ENCODE peak calls at places on chromosomes 11 and 22, in seven cellular contexts. One of them, this sample, is unnamed.
A peak's percentile ranks its signal among the peaks of the same experiment; 100 is the strongest.

GRCh38 chr11:117701781-117702180 is 95.2 kb downstream of the DSCAML1 start:
- DNase-seq in neural progenitor cell: no peak
- DNase-seq in GM23338: no peak
- DNase-seq in PC-3: no peak
- DNase-seq in GM23248: no peak
- DNase-seq in HCT116: no peak
- DNase-seq in MM.1S: no peak
- DNase-seq in this sample: no peak

GRCh38 chr11:45048313-45048841 is 97.7 kb upstream of the TP53I11 start:
- DNase-seq in neural progenitor cell: no peak
- DNase-seq in GM23338: no peak
- DNase-seq in PC-3: no peak
- DNase-seq in GM23248: no peak
- DNase-seq in HCT116: no peak
- DNase-seq in MM.1S: no peak
- DNase-seq in this sample: no peak

GRCh38 chr22:45308624-45309421 is 911 bp upstream of the FAM118A start:
- DNase-seq in neural progenitor cell: peak; percentile 28
- DNase-seq in GM23338: peak; percentile 37
- DNase-seq in PC-3: no peak
- DNase-seq in GM23248: no peak
- DNase-seq in HCT116: peak; percentile 23
- DNase-seq in MM.1S: no peak
- DNase-seq in this sample: no peak

GRCh38 chr11:6567371-6567745 is 36.1 kb downstream of the RRP8 start:
- DNase-seq in neural progenitor cell: no peak
- DNase-seq in GM23338: no peak
- DNase-seq in PC-3: no peak
- DNase-seq in GM23248: no peak
- DNase-seq in HCT116: no peak
- DNase-seq in MM.1S: no peak
- DNase-seq in this sample: no peak

GRCh38 chr11:106263527-106263926 is 186.1 kb downstream of the AASDHPPT start:
- DNase-seq in neural progenitor cell: no peak
- DNase-seq in GM23338: no peak
- DNase-seq in PC-3: no peak
- DNase-seq in GM23248: no peak
- DNase-seq in HCT116: no peak
- DNase-seq in MM.1S: no peak
- DNase-seq in this sample: no peak

GRCh38 chr11:120295110-120295509 is 30.0 kb upstream of the TLCD5 start:
- DNase-seq in neural progenitor cell: no peak
- DNase-seq in GM23338: no peak
- DNase-seq in PC-3: no peak
- DNase-seq in GM23248: no peak
- DNase-seq in HCT116: no peak
- DNase-seq in MM.1S: no peak
- DNase-seq in this sample: no peak

GRCh38 chr11:44319552-44320288 is 9.8 kb upstream of the ALX4 start:
- DNase-seq in neural progenitor cell: peak; percentile 70
- DNase-seq in GM23338: peak; percentile 68
- DNase-seq in PC-3: no peak
- DNase-seq in GM23248: peak; percentile 19
- DNase-seq in HCT116: no peak
- DNase-seq in MM.1S: no peak
- DNase-seq in this sample: no peak

GRCh38 chr11:111472228-111472627 is 40.0 kb downstream of the BTG4 start:
- DNase-seq in neural progenitor cell: no peak
- DNase-seq in GM23338: no peak
- DNase-seq in PC-3: peak; percentile 70
- DNase-seq in GM23248: no peak
- DNase-seq in HCT116: no peak
- DNase-seq in MM.1S: no peak
- DNase-seq in this sample: no peak

GRCh38 chr11:60786811-60787567 is 1.9 kb downstream of the MS4A10 start:
- DNase-seq in neural progenitor cell: no peak
- DNase-seq in GM23338: no peak
- DNase-seq in PC-3: peak; percentile 72
- DNase-seq in GM23248: peak; percentile 82
- DNase-seq in HCT116: no peak
- DNase-seq in MM.1S: no peak
- DNase-seq in this sample: peak; percentile 29

GRCh38 chr11:45624095-45624494 is 41.3 kb downstream of the CHST1 start:
- DNase-seq in neural progenitor cell: no peak
- DNase-seq in GM23338: no peak
- DNase-seq in PC-3: no peak
- DNase-seq in GM23248: no peak
- DNase-seq in HCT116: no peak
- DNase-seq in MM.1S: no peak
- DNase-seq in this sample: no peak

GRCh38 chr11:47995318-47995717 is 15.0 kb downstream of the PTPRJ start:
- DNase-seq in neural progenitor cell: no peak
- DNase-seq in GM23338: no peak
- DNase-seq in PC-3: no peak
- DNase-seq in GM23248: no peak
- DNase-seq in HCT116: no peak
- DNase-seq in MM.1S: no peak
- DNase-seq in this sample: peak; percentile 43

GRCh38 chr22:26718905-26719304 is 61.5 kb downstream of the MIAT start:
- DNase-seq in neural progenitor cell: no peak
- DNase-seq in GM23338: no peak
- DNase-seq in PC-3: peak; percentile 23
- DNase-seq in GM23248: peak; percentile 93
- DNase-seq in HCT116: no peak
- DNase-seq in MM.1S: no peak
- DNase-seq in this sample: no peak

GRCh38 chr11:72483412-72484186 is 49.3 kb upstream of the CLPB start:
- DNase-seq in neural progenitor cell: no peak
- DNase-seq in GM23338: no peak
- DNase-seq in PC-3: peak; percentile 55
- DNase-seq in GM23248: peak; percentile 9
- DNase-seq in HCT116: no peak
- DNase-seq in MM.1S: peak; percentile 11
- DNase-seq in this sample: peak; percentile 17

GRCh38 chr22:21657361-21658118 is 8.3 kb upstream of the PPIL2 start:
- DNase-seq in neural progenitor cell: peak; percentile 93
- DNase-seq in GM23338: peak; percentile 86
- DNase-seq in PC-3: peak; percentile 71
- DNase-seq in GM23248: peak; percentile 61
- DNase-seq in HCT116: peak; percentile 31
- DNase-seq in MM.1S: peak; percentile 83
- DNase-seq in this sample: peak; percentile 87

GRCh38 chr11:132318421-132319157 is 948.2 kb downstream of the NTM start:
- DNase-seq in neural progenitor cell: no peak
- DNase-seq in GM23338: no peak
- DNase-seq in PC-3: peak; percentile 14
- DNase-seq in GM23248: peak; percentile 67
- DNase-seq in HCT116: no peak
- DNase-seq in MM.1S: no peak
- DNase-seq in this sample: no peak

GRCh38 chr11:67996622-67997459 is 7.1 kb downstream of the UNC93B1 start:
- DNase-seq in neural progenitor cell: peak; percentile 86
- DNase-seq in GM23338: peak; percentile 95
- DNase-seq in PC-3: peak; percentile 56
- DNase-seq in GM23248: peak; percentile 73
- DNase-seq in HCT116: peak; percentile 89
- DNase-seq in MM.1S: peak; percentile 73
- DNase-seq in this sample: peak; percentile 61

GRCh38 chr11:62721994-62722393 is 5.3 kb downstream of the HNRNPUL2 start:
- DNase-seq in neural progenitor cell: peak; percentile 51
- DNase-seq in GM23338: peak; percentile 24
- DNase-seq in PC-3: peak; percentile 40
- DNase-seq in GM23248: peak; percentile 36
- DNase-seq in HCT116: no peak
- DNase-seq in MM.1S: no peak
- DNase-seq in this sample: peak; percentile 51

GRCh38 chr11:76781861-76782500 is 1.2 kb upstream of the TSKU start:
- DNase-seq in neural progenitor cell: no peak
- DNase-seq in GM23338: no peak
- DNase-seq in PC-3: no peak
- DNase-seq in GM23248: no peak
- DNase-seq in HCT116: no peak
- DNase-seq in MM.1S: no peak
- DNase-seq in this sample: no peak

GRCh38 chr11:76785513-76785912 is 2.4 kb downstream of the TSKU start:
- DNase-seq in neural progenitor cell: peak; percentile 62
- DNase-seq in GM23338: peak; percentile 66
- DNase-seq in PC-3: no peak
- DNase-seq in GM23248: no peak
- DNase-seq in HCT116: no peak
- DNase-seq in MM.1S: no peak
- DNase-seq in this sample: no peak

GRCh38 chr11:76783294-76783900 is at the start of gene TSKU:
- DNase-seq in neural progenitor cell: no peak
- DNase-seq in GM23338: peak; percentile 82
- DNase-seq in PC-3: peak; percentile 27
- DNase-seq in GM23248: peak; percentile 81
- DNase-seq in HCT116: no peak
- DNase-seq in MM.1S: no peak
- DNase-seq in this sample: no peak

GRCh38 chr11:76782526-76783293 is 446 bp upstream of the TSKU start:
- DNase-seq in neural progenitor cell: peak; percentile 98
- DNase-seq in GM23338: peak; percentile 98
- DNase-seq in PC-3: peak; percentile 89
- DNase-seq in GM23248: peak; percentile 97
- DNase-seq in HCT116: peak; percentile 79
- DNase-seq in MM.1S: peak; percentile 91
- DNase-seq in this sample: peak; percentile 97

GRCh38 chr11:76783901-76784813 is 1.0 kb downstream of the TSKU start:
- DNase-seq in neural progenitor cell: peak; percentile 96
- DNase-seq in GM23338: peak; percentile 94
- DNase-seq in PC-3: peak; percentile 80
- DNase-seq in GM23248: peak; percentile 95
- DNase-seq in HCT116: peak; percentile 55
- DNase-seq in MM.1S: no peak
- DNase-seq in this sample: peak; percentile 91
- TF ChIP-seq EZH2phosphoT487 in neural progenitor cell: no peak
- TF ChIP-seq EZH2phosphoT487 in GM23338: no peak
- TF ChIP-seq EZH2phosphoT487 in PC-3: no peak
- TF ChIP-seq EZH2phosphoT487 in GM23248: no peak
- TF ChIP-seq EZH2phosphoT487 in HCT116: no peak
- TF ChIP-seq EZH2phosphoT487 in MM.1S: no peak
- TF ChIP-seq EZH2phosphoT487 in this sample: no peak

DNA sequence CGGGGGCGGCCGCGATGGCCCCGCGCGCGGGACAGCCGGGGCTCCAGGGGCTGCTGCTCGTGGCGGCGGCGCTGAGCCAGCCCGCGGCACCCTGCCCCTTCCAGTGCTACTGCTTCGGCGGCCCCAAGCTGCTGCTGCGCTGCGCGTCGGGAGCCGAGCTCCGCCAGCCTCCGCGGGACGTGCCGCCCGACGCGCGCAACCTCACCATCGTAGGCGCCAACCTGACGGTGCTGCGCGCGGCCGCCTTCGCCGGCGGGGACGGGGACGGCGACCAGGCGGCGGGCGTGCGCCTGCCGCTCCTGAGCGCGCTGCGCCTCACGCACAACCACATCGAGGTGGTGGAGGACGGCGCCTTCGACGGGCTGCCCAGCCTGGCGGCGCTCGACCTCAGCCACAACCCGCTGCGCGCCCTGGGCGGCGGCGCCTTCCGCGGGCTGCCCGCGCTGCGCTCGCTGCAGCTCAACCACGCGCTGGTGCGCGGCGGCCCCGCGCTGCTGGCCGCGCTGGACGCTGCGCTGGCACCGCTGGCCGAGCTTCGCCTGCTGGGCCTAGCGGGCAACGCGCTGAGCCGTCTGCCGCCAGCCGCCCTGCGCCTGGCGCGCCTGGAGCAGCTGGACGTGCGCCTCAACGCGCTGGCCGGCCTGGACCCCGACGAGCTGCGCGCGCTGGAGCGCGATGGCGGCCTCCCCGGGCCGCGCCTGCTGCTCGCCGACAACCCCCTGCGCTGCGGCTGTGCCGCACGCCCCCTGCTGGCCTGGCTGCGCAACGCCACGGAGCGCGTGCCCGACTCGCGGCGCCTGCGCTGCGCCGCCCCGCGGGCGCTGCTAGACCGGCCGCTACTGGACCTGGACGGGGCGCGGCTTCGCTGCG is 697 bp downstream of the TPBGL start:
- DNase-seq in neural progenitor cell: peak; percentile 95
- DNase-seq in GM23338: peak; percentile 84
- DNase-seq in PC-3: peak; percentile 94
- DNase-seq in GM23248: peak; percentile 94
- DNase-seq in HCT116: peak; percentile 54
- DNase-seq in MM.1S: peak; percentile 80
- DNase-seq in this sample: peak; percentile 94
- TF ChIP-seq EZH2 in neural progenitor cell: peak; percentile 36
- TF ChIP-seq EZH2 in GM23338: no peak
- TF ChIP-seq EZH2 in PC-3: no peak
- TF ChIP-seq EZH2 in GM23248: no peak
- TF ChIP-seq EZH2 in HCT116: no peak
- TF ChIP-seq EZH2 in MM.1S: no peak
- TF ChIP-seq EZH2 in this sample: no peak

DNA sequence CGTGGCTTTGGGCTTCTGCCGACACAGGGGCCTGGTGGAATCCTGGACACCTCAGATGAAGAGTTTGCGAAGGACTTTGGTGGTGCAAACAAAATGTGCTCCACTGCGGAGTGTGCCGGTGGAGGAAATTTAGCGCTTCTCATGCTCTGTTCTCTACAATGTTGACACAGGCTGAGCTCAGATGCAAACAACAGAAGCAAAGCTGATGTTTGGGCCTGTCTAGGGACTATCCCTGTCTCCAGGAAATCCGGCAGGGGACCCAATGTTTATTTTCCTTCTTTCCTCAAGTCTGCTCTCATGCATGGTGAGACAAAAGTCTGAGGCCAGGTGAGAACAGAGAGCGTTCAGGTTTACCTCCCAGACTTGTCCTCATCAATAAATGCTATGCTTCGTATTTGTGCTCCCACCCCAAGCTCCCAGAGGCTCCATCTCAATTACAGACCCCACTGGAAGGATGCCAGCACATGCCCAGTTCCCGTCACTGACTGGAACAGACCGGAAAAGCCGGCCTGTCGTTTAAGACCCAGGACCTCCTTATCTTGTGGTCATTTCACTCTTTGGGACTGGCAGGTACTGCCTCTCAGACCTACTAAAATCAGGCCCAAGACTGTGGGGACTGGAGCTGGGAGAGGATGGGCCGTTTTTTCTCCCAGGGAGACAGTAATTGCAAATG is 105.7 kb upstream of the B3GAT1 start:
- DNase-seq in neural progenitor cell: no peak
- DNase-seq in GM23338: no peak
- DNase-seq in PC-3: no peak
- DNase-seq in GM23248: no peak
- DNase-seq in HCT116: no peak
- DNase-seq in MM.1S: no peak
- DNase-seq in this sample: no peak
- TF ChIP-seq EZH2phosphoT487 in neural progenitor cell: no peak
- TF ChIP-seq EZH2phosphoT487 in GM23338: no peak
- TF ChIP-seq EZH2phosphoT487 in PC-3: no peak
- TF ChIP-seq EZH2phosphoT487 in GM23248: no peak
- TF ChIP-seq EZH2phosphoT487 in HCT116: no peak
- TF ChIP-seq EZH2phosphoT487 in MM.1S: no peak
- TF ChIP-seq EZH2phosphoT487 in this sample: no peak

DNA sequence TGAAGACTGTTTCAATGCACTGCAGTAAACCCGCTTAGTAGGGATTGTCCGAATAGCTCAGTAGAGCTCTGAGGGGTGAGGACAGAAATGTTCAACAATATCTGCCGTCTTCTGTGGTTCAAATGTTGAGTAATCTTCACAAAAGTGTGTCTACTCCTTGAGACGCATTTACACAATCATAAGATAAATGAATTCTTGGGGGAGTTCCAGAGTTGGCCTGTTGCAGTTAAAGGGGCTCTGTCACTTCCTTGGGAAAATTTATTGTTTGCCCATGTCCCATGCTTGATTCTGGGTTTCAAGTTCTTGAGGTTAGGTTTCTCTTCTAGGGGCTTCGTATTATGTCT is 614 bp downstream of the ANO3 start:
- DNase-seq in neural progenitor cell: no peak
- DNase-seq in GM23338: no peak
- DNase-seq in PC-3: no peak
- DNase-seq in GM23248: peak; percentile 17
- DNase-seq in HCT116: no peak
- DNase-seq in MM.1S: no peak
- DNase-seq in this sample: no peak
- TF ChIP-seq EZH2 in neural progenitor cell: no peak
- TF ChIP-seq EZH2 in GM23338: no peak
- TF ChIP-seq EZH2 in PC-3: no peak
- TF ChIP-seq EZH2 in GM23248: no peak
- TF ChIP-seq EZH2 in HCT116: no peak
- TF ChIP-seq EZH2 in MM.1S: no peak
- TF ChIP-seq EZH2 in this sample: no peak